ENCODE peak calls at places on chromosomes 4 and X, in eight cellular contexts. G is pancreas; M is CD4-positive, alpha-beta T cell; Y is neuronal stem cell; A is psoas muscle; N is uterus; F is ascending aorta; P is IMR-90. I is an unnamed sample.

GRCh38 chr4:138927065-138927464 is 88.5 kb upstream of the NOCT start:
- DNase-seq in G (no peak), M (no peak), Y (no peak), A (no peak), N (no peak), F (no peak), P (peak; percentile 52), I (no peak)

GRCh38 chrX:104310084-104310483 is 55.4 kb upstream of the ESX1 start:
- DNase-seq in G (no peak), M (no peak), Y (no peak), A (no peak), N (no peak), F (no peak), P (peak; percentile 47), I (no peak)

GRCh38 chr4:113575391-113575790 is 186.1 kb downstream of the CAMK2D start:
- DNase-seq in G (no peak), M (no peak), Y (no peak), A (no peak), N (no peak), F (no peak), P (peak; percentile 60), I (no peak)

GRCh38 chr4:152981842-152982241 is 45.7 kb downstream of the FHDC1 start:
- DNase-seq in G (no peak), M (no peak), Y (no peak), A (no peak), N (no peak), F (no peak), P (no peak), I (no peak)

GRCh38 chr4:77881460-77882295 is 19.0 kb downstream of the MRPL1 start:
- DNase-seq in G (peak; percentile 36), M (no peak), Y (no peak), A (no peak), N (no peak), F (no peak), P (peak; percentile 52), I (no peak)

GRCh38 chr4:74410741-74411140 is 34.2 kb upstream of the AREG start:
- DNase-seq in G (no peak), M (no peak), Y (no peak), A (no peak), N (no peak), F (no peak), P (no peak), I (no peak)

GRCh38 chr4:139857021-139857420 is 191.4 kb downstream of the MGST2 start:
- DNase-seq in G (no peak), M (no peak), Y (peak; percentile 72), A (no peak), N (no peak), F (no peak), P (peak; percentile 10), I (no peak)

GRCh38 chr4:151960449-151961246 is 199.8 kb upstream of the GATB start:
- DNase-seq in G (no peak), M (no peak), Y (no peak), A (no peak), N (no peak), F (no peak), P (no peak), I (no peak)

GRCh38 chrX:54492340-54492739 is 3.7 kb downstream of the FGD1 start:
- DNase-seq in G (no peak), M (no peak), Y (no peak), A (peak; percentile 64), N (peak; percentile 39), F (peak; percentile 74), P (peak; percentile 70), I (no peak)

GRCh38 chrX:110210417-110211139 is 107.3 kb downstream of the AMMECR1 start:
- DNase-seq in G (no peak), M (no peak), Y (no peak), A (no peak), N (no peak), F (no peak), P (peak; percentile 96), I (no peak)

GRCh38 chr4:113628711-113629110 is 132.8 kb downstream of the CAMK2D start:
- DNase-seq in G (no peak), M (no peak), Y (no peak), A (no peak), N (no peak), F (no peak), P (no peak), I (no peak)

GRCh38 chr4:154854362-154854761 is 73.3 kb downstream of the RBM46 start:
- DNase-seq in G (no peak), M (no peak), Y (no peak), A (no peak), N (no peak), F (no peak), P (peak; percentile 4), I (no peak)

GRCh38 chrX:134533952-134534351 is 74.0 kb downstream of the HPRT1 start:
- DNase-seq in G (no peak), M (no peak), Y (no peak), A (no peak), N (no peak), F (no peak), P (no peak), I (no peak)

GRCh38 chr4:7427326-7428260 is 7.1 kb downstream of the PSAPL1 start:
- DNase-seq in G (peak; percentile 5), M (no peak), Y (no peak), A (no peak), N (peak; percentile 10), F (peak; percentile 57), P (no peak), I (peak; percentile 40)

GRCh38 chrX:44224760-44225159 is 118.7 kb downstream of the EFHC2 start:
- DNase-seq in G (no peak), M (no peak), Y (no peak), A (no peak), N (no peak), F (no peak), P (no peak), I (no peak)

GRCh38 chrX:10833299-10834169 is 213.1 kb upstream of the MID1 start:
- DNase-seq in G (peak; percentile 36), M (no peak), Y (peak; percentile 18), A (no peak), N (peak; percentile 24), F (peak; percentile 64), P (no peak), I (peak; percentile 62)

GRCh38 chr4:71186257-71186565 is 152.6 kb upstream of the SLC4A4 start:
- DNase-seq in G (no peak), M (no peak), Y (no peak), A (no peak), N (no peak), F (no peak), P (no peak), I (no peak)

GRCh38 chr4:98794565-98795205 is 134.2 kb downstream of the EIF4E start:
- DNase-seq in G (no peak), M (no peak), Y (no peak), A (no peak), N (no peak), F (no peak), P (peak; percentile 73), I (no peak)

GRCh38 chr4:37594095-37594494 is 92.1 kb downstream of the RELL1 start:
- DNase-seq in G (no peak), M (no peak), Y (no peak), A (no peak), N (no peak), F (no peak), P (no peak), I (no peak)

GRCh38 chr4:53847935-53848334 is 216.5 kb downstream of the CHIC2 start:
- DNase-seq in G (no peak), M (no peak), Y (no peak), A (no peak), N (no peak), F (no peak), P (no peak), I (no peak)

GRCh38 chrX:41236629-41237028 is 97.3 kb upstream of the DDX3X start:
- DNase-seq in G (no peak), M (no peak), Y (no peak), A (no peak), N (no peak), F (no peak), P (no peak), I (no peak)

GRCh38 chrX:153588021-153588781 is 10.7 kb downstream of the CCNQ start:
- DNase-seq in G (no peak), M (no peak), Y (no peak), A (no peak), N (no peak), F (no peak), P (no peak), I (no peak)

GRCh38 chrX:109632906-109633504 is 8.0 kb upstream of the KCNE5 start:
- DNase-seq in G (no peak), M (no peak), Y (no peak), A (no peak), N (no peak), F (no peak), P (peak; percentile 26), I (no peak)

DNA sequence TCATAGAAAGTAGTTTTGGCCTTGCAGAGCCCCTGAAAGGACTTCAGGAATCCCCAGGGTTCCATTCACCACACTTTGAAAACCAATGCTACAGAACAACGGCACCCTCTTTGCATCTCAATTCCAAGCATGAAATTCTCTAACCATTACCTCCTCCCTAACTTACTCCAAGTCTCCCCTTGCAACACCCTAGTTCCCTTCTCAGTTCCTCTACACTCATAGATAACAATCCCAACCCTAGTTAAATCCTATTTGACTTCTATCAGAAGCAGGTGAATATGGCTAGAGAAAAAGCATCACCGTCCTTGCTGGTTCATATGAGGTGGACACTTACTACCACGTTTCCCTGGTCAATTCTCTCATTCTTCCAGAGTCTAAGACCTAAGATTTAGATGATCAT is 2.4 kb downstream of the RCHY1 start:
- DNase-seq in G (no peak), M (no peak), Y (no peak), A (no peak), N (no peak), F (no peak), P (no peak), I (no peak)
- H3K27ac ChIP-seq in G (peak overlapping the region; percentile 17), M (no peak overlapping the region), Y (no peak overlapping the region), A (peak overlapping the region; percentile 94), N (no peak overlapping the region), F (peak overlapping the region; percentile 45), P (no peak overlapping the region), I (peak overlapping the region; percentile 71)

GRCh38 chr4:117847849-117848248 is 186.4 kb upstream of the NDST3 start:
- DNase-seq in G (no peak), M (no peak), Y (no peak), A (no peak), N (no peak), F (no peak), P (no peak), I (no peak)
- H3K9me3 ChIP-seq in G (no peaks in the 10 kb centered on the region), M (peaks cover 4% of the 10 kb centered on the region), Y (peaks cover 1% of the 10 kb centered on the region), A (no peaks in the 10 kb centered on the region), N (no peaks in the 10 kb centered on the region), F (no peaks in the 10 kb centered on the region), P (no peaks in the 10 kb centered on the region), I (no peaks in the 10 kb centered on the region)

GRCh38 chr4:118742050-118742449 is 56.9 kb downstream of the METTL14 start:
- DNase-seq in G (no peak), M (no peak), Y (no peak), A (no peak), N (no peak), F (no peak), P (no peak), I (no peak)
- H3K27ac ChIP-seq in G (no peak overlapping the region), M (no peak overlapping the region), Y (no peak overlapping the region), A (no peak overlapping the region), N (peak overlapping the region; percentile 53), F (peak overlapping the region; percentile 29), P (no peak overlapping the region), I (no peak overlapping the region)

DNA sequence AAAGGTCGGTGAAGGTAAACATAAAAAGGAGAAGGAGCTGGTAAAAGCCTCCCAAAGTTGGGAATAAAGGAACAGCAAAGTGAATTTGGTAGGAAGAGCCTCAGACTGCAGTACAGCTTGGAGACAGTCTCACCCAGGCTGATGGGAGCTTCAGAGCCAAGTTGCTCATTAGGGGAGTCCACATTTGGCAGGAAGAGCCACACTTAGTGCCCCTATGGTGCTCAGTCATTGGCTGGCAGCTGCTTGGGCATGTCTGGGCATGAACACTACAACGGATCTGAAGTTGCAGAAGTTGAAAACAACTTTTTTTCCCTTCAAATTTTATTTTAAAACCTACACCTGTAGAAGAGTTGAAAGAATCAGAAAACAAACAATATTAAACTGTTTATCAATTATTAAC is 2497.3 kb downstream of the ARAP2 start:
- DNase-seq in G (no peak), M (no peak), Y (no peak), A (no peak), N (no peak), F (no peak), P (peak; percentile 6), I (no peak)
- H3K9me3 ChIP-seq in G (no peaks in the 10 kb centered on the region), M (no peaks in the 10 kb centered on the region), Y (no peaks in the 10 kb centered on the region), A (no peaks in the 10 kb centered on the region), N (no peaks in the 10 kb centered on the region), F (no peaks in the 10 kb centered on the region), P (no peaks in the 10 kb centered on the region), I (no peaks in the 10 kb centered on the region)

I was measured in upper lobe of right lung.